ENCODE peak calls at places on chromosome 18, in seven cellular contexts. S, W, H, X, Y, J and B are unnamed samples.

GRCh38 chr18:79396431-79397287 is 929 bp downstream of the NFATC1 start:
- DNase-seq in S (no peak), W (peak; percentile 82), H (peak; percentile 61), X (peak; percentile 50), Y (peak; percentile 5), J (no peak), B (no peak)

GRCh38 chr18:52546686-52547346 is 206.8 kb downstream of the DCC start:
- DNase-seq in S (no peak), W (no peak), H (no peak), X (no peak), Y (no peak), J (no peak), B (peak; percentile 13)

GRCh38 chr18:33578371-33579146 is 540 bp downstream of the ASXL3 start:
- DNase-seq in S (no peak), W (peak; percentile 65), H (no peak), X (no peak), Y (peak; percentile 55), J (peak; percentile 62), B (no peak)

GRCh38 chr18:43049021-43049420 is 66.5 kb downstream of the RIT2 start:
- DNase-seq in S (no peak), W (no peak), H (no peak), X (peak; percentile 93), Y (no peak), J (no peak), B (peak; percentile 18)

GRCh38 chr18:10038268-10038667 is 124.5 kb downstream of the VAPA start:
- DNase-seq in S (no peak), W (no peak), H (no peak), X (no peak), Y (no peak), J (no peak), B (no peak)

GRCh38 chr18:26747131-26747475 is 118.4 kb downstream of the AQP4 start:
- DNase-seq in S (no peak), W (no peak), H (no peak), X (no peak), Y (no peak), J (no peak), B (no peak)

GRCh38 chr18:33596178-33596854 is 18.3 kb downstream of the ASXL3 start:
- DNase-seq in S (no peak), W (no peak), H (no peak), X (peak; percentile 53), Y (peak; percentile 44), J (no peak), B (peak; percentile 21)

GRCh38 chr18:3008546-3008945 is 4.4 kb downstream of the LPIN2 start:
- DNase-seq in S (no peak), W (no peak), H (no peak), X (peak; percentile 46), Y (no peak), J (no peak), B (no peak)

GRCh38 chr18:77346446-77346845 is 96.8 kb downstream of the GALR1 start:
- DNase-seq in S (no peak), W (no peak), H (no peak), X (peak; percentile 11), Y (no peak), J (no peak), B (no peak)

GRCh38 chr18:23334569-23334968 is 118.5 kb upstream of the RIOK3 start:
- DNase-seq in S (no peak), W (no peak), H (no peak), X (no peak), Y (no peak), J (no peak), B (no peak)

GRCh38 chr18:3180325-3180724 is 39.4 kb downstream of the MYOM1 start:
- DNase-seq in S (no peak), W (no peak), H (no peak), X (peak; percentile 21), Y (no peak), J (no peak), B (no peak)

GRCh38 chr18:76405761-76406356 is 89.2 kb downstream of the ZNF516 start:
- DNase-seq in S (no peak), W (no peak), H (no peak), X (peak; percentile 78), Y (peak; percentile 24), J (no peak), B (no peak)

GRCh38 chr18:78618726-78619125 is 360.9 kb upstream of the SALL3 start:
- DNase-seq in S (no peak), W (no peak), H (no peak), X (no peak), Y (no peak), J (no peak), B (no peak)

GRCh38 chr18:48592540-48592939 is 53.7 kb downstream of the CTIF start:
- DNase-seq in S (no peak), W (peak; percentile 80), H (no peak), X (no peak), Y (no peak), J (no peak), B (no peak)

GRCh38 chr18:58025733-58026132 is 18.3 kb upstream of the NEDD4L start:
- DNase-seq in S (no peak), W (no peak), H (no peak), X (no peak), Y (no peak), J (no peak), B (no peak)

GRCh38 chr18:21391074-21391673 is 149.1 kb downstream of the GREB1L start:
- DNase-seq in S (no peak), W (no peak), H (no peak), X (peak; percentile 21), Y (peak; percentile 93), J (peak; percentile 94), B (no peak)

GRCh38 chr18:43869451-43870008 is 592.2 kb upstream of the SYT4 start:
- DNase-seq in S (no peak), W (no peak), H (no peak), X (peak; percentile 56), Y (peak; percentile 17), J (no peak), B (no peak)

GRCh38 chr18:22112215-22112614 is 57.2 kb upstream of the GATA6 start:
- DNase-seq in S (no peak), W (no peak), H (no peak), X (no peak), Y (no peak), J (no peak), B (no peak)

GRCh38 chr18:68962623-68963022 is 164.7 kb downstream of the CCDC102B start:
- DNase-seq in S (no peak), W (no peak), H (no peak), X (no peak), Y (no peak), J (no peak), B (no peak)

GRCh38 chr18:2982452-2983172 is 30.3 kb downstream of the LPIN2 start:
- DNase-seq in S (no peak), W (no peak), H (no peak), X (no peak), Y (no peak), J (no peak), B (no peak)

GRCh38 chr18:44942073-44942472 is 261.4 kb downstream of the SETBP1 start:
- DNase-seq in S (no peak), W (no peak), H (no peak), X (no peak), Y (no peak), J (no peak), B (no peak)

GRCh38 chr18:35143615-35144596 is 96.9 kb upstream of the ZNF397 start:
- DNase-seq in S (no peak), W (peak; percentile 69), H (no peak), X (peak; percentile 76), Y (peak; percentile 92), J (peak; percentile 84), B (peak; percentile 27)

GRCh38 chr18:24397131-24397693 is 412 bp downstream of the OSBPL1A start:
- DNase-seq in S (no peak), W (peak; percentile 85), H (peak; percentile 46), X (peak; percentile 87), Y (peak; percentile 89), J (peak; percentile 78), B (peak; percentile 73)

GRCh38 chr18:79195716-79196683 is 126.8 kb downstream of the ATP9B start:
- DNase-seq in S (no peak), W (no peak), H (no peak), X (no peak), Y (peak; percentile 11), J (no peak), B (no peak)

GRCh38 chr18:3675446-3675845 is 225.5 kb downstream of the TGIF1 start:
- DNase-seq in S (no peak), W (no peak), H (no peak), X (no peak), Y (no peak), J (no peak), B (no peak)

GRCh38 chr18:32289480-32290075 is 99.7 kb downstream of the MEP1B start:
- DNase-seq in S (no peak), W (no peak), H (no peak), X (peak; percentile 86), Y (peak; percentile 71), J (peak; percentile 61), B (peak; percentile 31)

GRCh38 chr18:57792741-57793629 is 10.1 kb downstream of the ATP8B1 start:
- DNase-seq in S (no peak), W (peak; percentile 82), H (no peak), X (peak; percentile 49), Y (no peak), J (no peak), B (no peak)

GRCh38 chr18:3584897-3585460 is 135.0 kb downstream of the TGIF1 start:
- DNase-seq in S (no peak), W (no peak), H (no peak), X (no peak), Y (peak; percentile 6), J (no peak), B (no peak)